ENCODE peak calls at places on chromosomes 11 and 22, in five cellular contexts. L, H, U, J and E are unnamed samples.

GRCh38 chr22:32546480-32546879 is 71.9 kb downstream of the FBXO7 start:
- DNase-seq in L (no peak), H (no peak), U (no peak), J (no peak), E (peak; percentile 59)

GRCh38 chr11:115552151-115552550 is 47.9 kb upstream of the CADM1 start:
- DNase-seq in L (no peak), H (no peak), U (no peak), J (no peak), E (no peak)

GRCh38 chr11:120119121-120119520 is 18.8 kb downstream of the TRIM29 start:
- DNase-seq in L (no peak), H (no peak), U (no peak), J (no peak), E (no peak)

GRCh38 chr11:64947202-64947814 is 11.6 kb upstream of the GPHA2 start:
- DNase-seq in L (no peak), H (no peak), U (no peak), J (no peak), E (no peak)

GRCh38 chr22:29907753-29908515 is 25.0 kb downstream of the MTMR3 start:
- DNase-seq in L (peak; percentile 92), H (peak; percentile 62), U (peak; percentile 86), J (peak; percentile 74), E (peak; percentile 73)

GRCh38 chr22:35541254-35541748 is 670 bp downstream of the RASD2 start:
- DNase-seq in L (peak; percentile 51), H (no peak), U (peak; percentile 46), J (no peak), E (no peak)

GRCh38 chr11:88402192-88402715 is 64.7 kb upstream of the CTSC start:
- DNase-seq in L (no peak), H (no peak), U (no peak), J (peak; percentile 9), E (no peak)

GRCh38 chr22:29375436-29376076 is 12.8 kb downstream of the AP1B1 start:
- DNase-seq in L (no peak), H (no peak), U (no peak), J (no peak), E (no peak)

GRCh38 chr11:63490551-63491239 is at the start of gene PLAAT5:
- DNase-seq in L (no peak), H (no peak), U (peak; percentile 16), J (no peak), E (peak; percentile 76)

GRCh38 chr11:44445500-44446340 is 119.7 kb upstream of the CD82 start:
- DNase-seq in L (peak; percentile 10), H (no peak), U (no peak), J (no peak), E (no peak)

GRCh38 chr11:71221201-71221600 is 31.2 kb downstream of the SHANK2 start:
- DNase-seq in L (no peak), H (no peak), U (no peak), J (no peak), E (peak; percentile 38)

GRCh38 chr11:59615132-59615636 is 390 bp downstream of the OSBP start:
- DNase-seq in L (peak; percentile 72), H (peak; percentile 9), U (peak; percentile 77), J (peak; percentile 28), E (peak; percentile 77)

GRCh38 chr22:48089601-48090331 is 1327.3 kb downstream of the TBC1D22A start:
- DNase-seq in L (no peak), H (peak; percentile 53), U (no peak), J (peak; percentile 16), E (peak; percentile 86)

GRCh38 chr11:74755395-74755995 is 6.8 kb downstream of the RNF169 start:
- DNase-seq in L (no peak), H (no peak), U (no peak), J (no peak), E (no peak)

GRCh38 chr22:23856721-23857605 is 712 bp upstream of the SLC2A11 start:
- DNase-seq in L (no peak), H (no peak), U (peak; percentile 60), J (peak; percentile 28), E (peak; percentile 81)

GRCh38 chr22:25363474-25363873 is 144.0 kb downstream of the CRYBB2 start:
- DNase-seq in L (no peak), H (no peak), U (no peak), J (no peak), E (peak; percentile 14)

GRCh38 chr11:116742104-116742503 is 30.7 kb downstream of the BUD13 start:
- DNase-seq in L (no peak), H (no peak), U (no peak), J (no peak), E (no peak)

GRCh38 chr11:251550-251949 is 14.8 kb downstream of the PSMD13 start:
- DNase-seq in L (no peak), H (no peak), U (no peak), J (no peak), E (no peak)

GRCh38 chr11:86558219-86558618 is 114.2 kb downstream of the ME3 start:
- DNase-seq in L (no peak), H (no peak), U (no peak), J (no peak), E (no peak)

GRCh38 chr11:123407124-123407995 is 22.7 kb upstream of the GRAMD1B start:
- DNase-seq in L (peak; percentile 73), H (peak; percentile 41), U (peak; percentile 79), J (peak; percentile 51), E (no peak)

GRCh38 chr11:120184946-120185677 is 25.7 kb upstream of the OAF start:
- DNase-seq in L (peak; percentile 63), H (peak; percentile 85), U (peak; percentile 82), J (no peak), E (peak; percentile 92)

GRCh38 chr11:46387919-46388618 is 3.5 kb downstream of the CHRM4 start:
- DNase-seq in L (no peak), H (no peak), U (no peak), J (no peak), E (no peak)

GRCh38 chr11:72782081-72782920 is 11.5 kb downstream of the STARD10 start:
- DNase-seq in L (peak; percentile 65), H (no peak), U (peak; percentile 74), J (no peak), E (no peak)

GRCh38 chr11:18669629-18670162 is 28.9 kb upstream of the TMEM86A start:
- DNase-seq in L (no peak), H (no peak), U (no peak), J (no peak), E (no peak)

DNA sequence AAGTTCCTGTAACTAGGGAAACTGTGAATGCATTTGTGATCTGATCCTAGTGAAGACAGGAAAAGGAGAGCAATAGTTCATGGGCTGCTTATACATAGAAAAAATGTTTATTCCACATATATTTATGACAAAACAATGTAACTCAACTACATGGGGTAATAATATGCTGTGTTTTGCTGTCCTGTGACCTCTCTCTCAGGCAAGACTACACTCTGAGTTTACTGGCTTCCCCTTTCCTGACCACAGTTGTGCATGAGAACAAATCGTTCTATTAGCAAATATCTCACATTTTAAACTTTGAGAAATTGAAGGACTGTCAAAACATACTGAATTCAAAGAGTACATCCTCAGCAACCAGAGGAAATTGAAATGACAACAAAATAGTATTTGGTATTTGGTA is 161.9 kb upstream of the TRPC6 start:
- DNase-seq in L (no peak), H (no peak), U (no peak), J (no peak), E (no peak)
- TF ChIP-seq EP300 in L (no peak), H (no peak), U (no peak), J (no peak), E (no peak)

DNA sequence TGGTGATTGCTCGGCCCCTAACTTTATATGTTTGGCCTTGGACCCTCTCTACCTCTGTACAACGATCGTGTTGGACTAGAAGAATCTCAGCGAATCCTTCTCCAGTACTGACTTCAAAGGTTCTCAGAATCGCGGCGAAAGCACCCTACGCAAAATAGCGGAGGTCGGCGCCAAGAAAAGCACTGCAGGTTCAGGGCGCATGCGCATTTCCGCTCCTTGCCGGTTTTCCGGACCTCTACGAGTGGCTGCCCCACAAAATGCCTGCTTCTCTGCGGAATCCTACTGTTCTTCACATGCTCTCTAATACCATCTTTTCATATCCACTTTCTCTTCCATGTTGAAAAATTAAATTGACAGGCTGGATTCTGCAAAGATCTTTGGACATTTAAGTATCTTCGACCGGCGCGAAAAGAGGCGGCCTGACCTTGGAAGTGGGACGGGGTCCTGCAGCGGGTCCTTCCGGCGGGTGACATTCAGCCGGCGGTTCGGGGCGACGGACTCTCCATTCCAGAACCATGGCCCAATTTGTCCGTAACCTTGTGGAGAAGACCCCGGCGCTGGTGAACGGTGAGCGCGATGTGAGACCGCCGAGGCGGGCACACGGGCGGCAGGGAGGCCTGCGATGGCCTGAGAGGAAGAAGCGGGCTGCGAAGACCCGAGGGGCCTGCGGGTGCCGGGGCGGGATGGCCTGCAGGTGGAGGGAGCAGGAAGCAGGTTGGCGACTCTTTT is at the start of gene ATP5MG:
- DNase-seq in L (peak; percentile 91), H (peak; percentile 80), U (peak; percentile 93), J (peak; percentile 68), E (peak; percentile 94)
- TF ChIP-seq POLR2A in L (no peak), H (no peak), U (peak; percentile 71), J (peak; percentile 64), E (peak; percentile 72)

DNA sequence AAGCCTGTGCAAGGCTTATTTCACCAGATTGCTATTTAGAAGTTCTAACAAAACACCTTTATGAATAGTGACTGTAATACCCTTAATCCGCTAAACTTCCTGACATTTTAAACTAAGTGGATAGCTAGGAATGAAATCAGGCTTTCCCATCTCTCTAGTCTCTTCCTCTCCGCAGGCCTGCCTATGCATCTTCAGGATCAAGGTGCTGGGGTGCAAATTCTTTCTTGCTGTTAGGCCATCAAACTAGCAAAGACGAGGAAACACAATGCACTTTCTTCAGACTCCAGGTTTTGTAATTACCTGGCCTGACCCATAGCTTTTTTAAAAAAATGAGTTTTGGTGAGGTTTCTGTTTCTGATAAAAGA is 149.4 kb downstream of the DBX1 start:
- DNase-seq in L (no peak), H (no peak), U (no peak), J (no peak), E (no peak)
- TF ChIP-seq CTCF in L (no peak), H (no peak), U (no peak), J (no peak), E (no peak)

GRCh38 chr22:38754247-38755154 is 1.3 kb downstream of the SUN2 start:
- DNase-seq in L (peak; percentile 92), H (peak; percentile 74), U (peak; percentile 73), J (no peak), E (peak; percentile 93)

GRCh38 chr22:38755911-38756532 is at the start of gene SUN2:
- DNase-seq in L (peak; percentile 95), H (peak; percentile 89), U (peak; percentile 96), J (peak; percentile 84), E (peak; percentile 97)

GRCh38 chr22:38753894-38754246 is 1.9 kb downstream of the SUN2 start:
- DNase-seq in L (no peak), H (no peak), U (no peak), J (no peak), E (no peak)

GRCh38 chr22:38756631-38757463 is 1.0 kb upstream of the SUN2 start:
- DNase-seq in L (no peak), H (no peak), U (peak; percentile 21), J (no peak), E (no peak)

DNA sequence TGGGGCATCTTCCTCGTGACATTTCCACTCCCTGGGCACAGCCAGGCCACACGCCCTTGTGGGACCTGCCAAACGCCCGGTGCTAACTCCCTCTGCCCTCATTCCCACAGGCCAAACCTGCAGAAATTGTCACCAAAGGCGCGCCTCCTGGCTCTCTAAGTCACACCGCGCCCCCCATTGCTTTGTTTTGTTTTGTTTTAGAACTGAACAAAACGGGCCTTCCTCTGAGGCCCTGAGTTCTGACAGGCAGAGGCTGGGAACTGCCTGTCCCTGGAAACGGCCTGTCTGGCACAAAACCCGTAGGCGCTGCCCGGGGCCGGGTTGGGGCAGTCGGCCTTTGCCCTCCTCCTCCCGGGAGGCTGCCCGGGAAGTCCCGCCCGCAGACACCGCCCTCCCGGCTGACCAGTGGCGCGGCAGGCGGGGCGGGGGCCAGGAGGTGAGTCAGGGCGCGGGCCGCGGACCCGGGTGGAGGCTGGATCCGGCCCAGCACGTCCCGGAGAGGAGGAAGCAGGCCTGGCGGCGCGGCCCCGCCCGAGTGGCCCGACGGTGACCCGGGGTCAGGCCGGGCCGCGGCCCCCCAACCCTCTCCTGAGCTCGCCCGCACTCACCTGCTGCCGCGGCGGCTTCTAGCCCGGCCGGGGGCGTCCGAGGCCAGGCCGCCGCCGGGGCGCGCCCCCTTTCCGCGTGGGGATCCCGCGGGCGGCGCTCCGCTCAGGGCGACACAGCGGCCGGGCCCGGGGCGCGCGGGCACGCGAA is 465 bp downstream of the SUN2 start:
- DNase-seq in L (peak; percentile 97), H (peak; percentile 85), U (peak; percentile 95), J (peak; percentile 64), E (peak; percentile 96)
- TF ChIP-seq EP300 in L (peak; percentile 69), H (peak; percentile 93), U (no peak), J (no peak), E (no peak)